ENCODE peak calls at places on chromosomes 6 and 20, in seven cellular contexts. One of them, this sample, is unnamed.

GRCh38 chr6:27280064-27280539 is 32.0 kb downstream of the POM121L2 start:
- ATAC-seq in body of pancreas: no peak
- ATAC-seq in left ventricle myocardium superior: no peak
- ATAC-seq in activated naive CD8-positive, alpha-beta T cell treated with anti-CD3 and anti-CD28 coated beads, Interleukin-2, amount 50 U/mL, for 24 hours: peak
- ATAC-seq in pancreas: peak
- ATAC-seq in activated CD8-positive, alpha-beta T cell treated with anti-CD3 and anti-CD28 coated beads, Interleukin-2, amount 10 ng/mL, durations not matched to agents 7 days and 5 days: no peak
- ATAC-seq in sciatic nerve: no peak
- ATAC-seq in this sample: no peak

GRCh38 chr6:127880452-127880851 is 20.4 kb downstream of the THEMIS start:
- ATAC-seq in activated CD8-positive, alpha-beta T cell treated with anti-CD3 and anti-CD28 coated beads, Interleukin-2, amount 10 ng/mL, durations not matched to agents 7 days and 5 days: peak
- ATAC-seq in activated naive CD8-positive, alpha-beta T cell treated with anti-CD3 and anti-CD28 coated beads, Interleukin-2, amount 50 U/mL, for 24 hours: no peak
- ATAC-seq in body of pancreas: no peak
- ATAC-seq in pancreas: no peak
- ATAC-seq in left ventricle myocardium superior: no peak
- ATAC-seq in sciatic nerve: no peak
- ATAC-seq in this sample: no peak

GRCh38 chr20:33291830-33292355 is 8.9 kb downstream of the BPIFB1 start:
- ATAC-seq in sciatic nerve: no peak
- ATAC-seq in body of pancreas: peak
- ATAC-seq in activated naive CD8-positive, alpha-beta T cell treated with anti-CD3 and anti-CD28 coated beads, Interleukin-2, amount 50 U/mL, for 24 hours: no peak
- ATAC-seq in activated CD8-positive, alpha-beta T cell treated with anti-CD3 and anti-CD28 coated beads, Interleukin-2, amount 10 ng/mL, durations not matched to agents 7 days and 5 days: peak
- ATAC-seq in left ventricle myocardium superior: no peak
- ATAC-seq in pancreas: peak
- ATAC-seq in this sample: no peak

GRCh38 chr20:17646209-17646717 is 35.8 kb downstream of the RRBP1 start:
- ATAC-seq in activated naive CD8-positive, alpha-beta T cell treated with anti-CD3 and anti-CD28 coated beads, Interleukin-2, amount 50 U/mL, for 24 hours: no peak
- ATAC-seq in left ventricle myocardium superior: no peak
- ATAC-seq in sciatic nerve: no peak
- ATAC-seq in body of pancreas: no peak
- ATAC-seq in activated CD8-positive, alpha-beta T cell treated with anti-CD3 and anti-CD28 coated beads, Interleukin-2, amount 10 ng/mL, durations not matched to agents 7 days and 5 days: no peak
- ATAC-seq in pancreas: no peak
- ATAC-seq in this sample: no peak

GRCh38 chr20:35312348-35312747 is 20.1 kb upstream of the FAM83C start:
- ATAC-seq in left ventricle myocardium superior: no peak
- ATAC-seq in activated CD8-positive, alpha-beta T cell treated with anti-CD3 and anti-CD28 coated beads, Interleukin-2, amount 10 ng/mL, durations not matched to agents 7 days and 5 days: no peak
- ATAC-seq in sciatic nerve: no peak
- ATAC-seq in activated naive CD8-positive, alpha-beta T cell treated with anti-CD3 and anti-CD28 coated beads, Interleukin-2, amount 50 U/mL, for 24 hours: peak
- ATAC-seq in pancreas: no peak
- ATAC-seq in body of pancreas: no peak
- ATAC-seq in this sample: no peak

GRCh38 chr20:60115452-60115851 is 157.2 kb downstream of the CDH26 start:
- ATAC-seq in sciatic nerve: peak
- ATAC-seq in activated naive CD8-positive, alpha-beta T cell treated with anti-CD3 and anti-CD28 coated beads, Interleukin-2, amount 50 U/mL, for 24 hours: no peak
- ATAC-seq in activated CD8-positive, alpha-beta T cell treated with anti-CD3 and anti-CD28 coated beads, Interleukin-2, amount 10 ng/mL, durations not matched to agents 7 days and 5 days: no peak
- ATAC-seq in pancreas: no peak
- ATAC-seq in body of pancreas: no peak
- ATAC-seq in left ventricle myocardium superior: peak
- ATAC-seq in this sample: no peak

GRCh38 chr6:16737389-16737788 is 23.9 kb downstream of the ATXN1 start:
- ATAC-seq in body of pancreas: no peak
- ATAC-seq in activated CD8-positive, alpha-beta T cell treated with anti-CD3 and anti-CD28 coated beads, Interleukin-2, amount 10 ng/mL, durations not matched to agents 7 days and 5 days: no peak
- ATAC-seq in pancreas: peak
- ATAC-seq in activated naive CD8-positive, alpha-beta T cell treated with anti-CD3 and anti-CD28 coated beads, Interleukin-2, amount 50 U/mL, for 24 hours: no peak
- ATAC-seq in left ventricle myocardium superior: peak
- ATAC-seq in sciatic nerve: peak
- ATAC-seq in this sample: no peak

GRCh38 chr20:54068966-54069365 is 1.4 kb downstream of the BCAS1 start:
- ATAC-seq in left ventricle myocardium superior: no peak
- ATAC-seq in activated naive CD8-positive, alpha-beta T cell treated with anti-CD3 and anti-CD28 coated beads, Interleukin-2, amount 50 U/mL, for 24 hours: no peak
- ATAC-seq in body of pancreas: no peak
- ATAC-seq in pancreas: no peak
- ATAC-seq in sciatic nerve: no peak
- ATAC-seq in activated CD8-positive, alpha-beta T cell treated with anti-CD3 and anti-CD28 coated beads, Interleukin-2, amount 10 ng/mL, durations not matched to agents 7 days and 5 days: no peak
- ATAC-seq in this sample: no peak

GRCh38 chr6:148761532-148761951 is 14.7 kb downstream of the UST start:
- ATAC-seq in body of pancreas: peak
- ATAC-seq in pancreas: peak
- ATAC-seq in sciatic nerve: peak
- ATAC-seq in activated CD8-positive, alpha-beta T cell treated with anti-CD3 and anti-CD28 coated beads, Interleukin-2, amount 10 ng/mL, durations not matched to agents 7 days and 5 days: peak
- ATAC-seq in left ventricle myocardium superior: peak
- ATAC-seq in activated naive CD8-positive, alpha-beta T cell treated with anti-CD3 and anti-CD28 coated beads, Interleukin-2, amount 50 U/mL, for 24 hours: peak
- ATAC-seq in this sample: no peak

GRCh38 chr6:98880486-98880885 is 46.1 kb downstream of the POU3F2 start:
- ATAC-seq in activated naive CD8-positive, alpha-beta T cell treated with anti-CD3 and anti-CD28 coated beads, Interleukin-2, amount 50 U/mL, for 24 hours: peak
- ATAC-seq in left ventricle myocardium superior: no peak
- ATAC-seq in activated CD8-positive, alpha-beta T cell treated with anti-CD3 and anti-CD28 coated beads, Interleukin-2, amount 10 ng/mL, durations not matched to agents 7 days and 5 days: peak
- ATAC-seq in sciatic nerve: no peak
- ATAC-seq in pancreas: peak
- ATAC-seq in body of pancreas: no peak
- ATAC-seq in this sample: no peak

GRCh38 chr20:46207031-46207549 is 89.0 kb downstream of the CD40 start:
- ATAC-seq in activated CD8-positive, alpha-beta T cell treated with anti-CD3 and anti-CD28 coated beads, Interleukin-2, amount 10 ng/mL, durations not matched to agents 7 days and 5 days: no peak
- ATAC-seq in body of pancreas: no peak
- ATAC-seq in activated naive CD8-positive, alpha-beta T cell treated with anti-CD3 and anti-CD28 coated beads, Interleukin-2, amount 50 U/mL, for 24 hours: no peak
- ATAC-seq in sciatic nerve: no peak
- ATAC-seq in pancreas: peak
- ATAC-seq in left ventricle myocardium superior: peak
- ATAC-seq in this sample: no peak

GRCh38 chr6:42911171-42912021 is 4.5 kb upstream of the PTCRA start:
- ATAC-seq in activated CD8-positive, alpha-beta T cell treated with anti-CD3 and anti-CD28 coated beads, Interleukin-2, amount 10 ng/mL, durations not matched to agents 7 days and 5 days: no peak
- ATAC-seq in pancreas: peak
- ATAC-seq in activated naive CD8-positive, alpha-beta T cell treated with anti-CD3 and anti-CD28 coated beads, Interleukin-2, amount 50 U/mL, for 24 hours: no peak
- ATAC-seq in sciatic nerve: no peak
- ATAC-seq in left ventricle myocardium superior: no peak
- ATAC-seq in body of pancreas: peak
- ATAC-seq in this sample: no peak

GRCh38 chr20:5074050-5074674 is 45.6 kb downstream of the PCNA start:
- ATAC-seq in left ventricle myocardium superior: no peak
- ATAC-seq in activated naive CD8-positive, alpha-beta T cell treated with anti-CD3 and anti-CD28 coated beads, Interleukin-2, amount 50 U/mL, for 24 hours: no peak
- ATAC-seq in pancreas: no peak
- ATAC-seq in body of pancreas: no peak
- ATAC-seq in activated CD8-positive, alpha-beta T cell treated with anti-CD3 and anti-CD28 coated beads, Interleukin-2, amount 10 ng/mL, durations not matched to agents 7 days and 5 days: no peak
- ATAC-seq in sciatic nerve: no peak
- ATAC-seq in this sample: peak

This sample was measured in stimulated activated memory B cell treated with anti-CD40 and anti-IgM and Interleukin-4, amounts not matched to agents 10 μg/mL and 1 μg/mL and 100 μg/mL, for 72 hours.